ENCODE peak calls at places on chromosome 3, in seven cellular contexts. D is cerebellar cortex; H is effector memory CD4-positive, alpha-beta T cell; U is HEK293T; X is AG08396; O is stimulated activated naive B cell treated with anti-CD40 and anti-IgM and Interleukin-4, amounts not matched to agents 10 μg/mL and 1 μg/mL and 100 μg/mL, for 72 hours; S is T-helper 9 cell. G is an unnamed sample.

GRCh38 chr3:159271799-159272512 is 470.1 kb downstream of the MFSD1 start:
- DNase-seq in O (no peak), H (no peak), U (no peak), X (no peak), S (no peak), D (no peak), G (no peak)

GRCh38 chr3:52122491-52122890 is 31.7 kb downstream of the POC1A start:
- DNase-seq in X (no peak), H (no peak), S (no peak), D (no peak), O (no peak), U (no peak), G (no peak)

GRCh38 chr3:161893972-161894371 is 397.4 kb downstream of the OTOL1 start:
- DNase-seq in X (no peak), U (no peak), O (no peak), S (no peak), H (no peak), D (no peak), G (no peak)

GRCh38 chr3:33331414-33331813 is 54.2 kb downstream of the FBXL2 start:
- DNase-seq in X (peak; percentile 9), D (no peak), S (no peak), U (no peak), H (no peak), O (no peak), G (no peak)

GRCh38 chr3:149366031-149366430 is 11.4 kb downstream of the TM4SF1 start:
- DNase-seq in S (no peak), D (no peak), U (no peak), O (no peak), X (no peak), H (no peak), G (no peak)

GRCh38 chr3:143875566-143875965 is 27.3 kb upstream of the SLC9A9 start:
- DNase-seq in S (no peak), D (no peak), U (no peak), X (no peak), O (no peak), H (no peak), G (no peak)

GRCh38 chr3:67688231-67688630 is 33.8 kb upstream of the SUCLG2 start:
- DNase-seq in S (no peak), X (no peak), O (no peak), H (no peak), U (no peak), D (no peak), G (no peak)

GRCh38 chr3:115099115-115099884 is 47.8 kb downstream of the ZBTB20 start:
- DNase-seq in D (peak; percentile 54), O (no peak), S (no peak), H (no peak), U (no peak), X (no peak), G (no peak)

GRCh38 chr3:30639937-30640336 is 33.5 kb downstream of the TGFBR2 start:
- DNase-seq in H (no peak), X (no peak), S (no peak), D (no peak), O (peak; percentile 46), U (no peak), G (no peak)

GRCh38 chr3:172087198-172087597 is 47.8 kb downstream of the FNDC3B start:
- DNase-seq in U (no peak), X (no peak), D (no peak), H (no peak), S (no peak), O (no peak), G (no peak)

GRCh38 chr3:48426944-48427629 is 2.8 kb downstream of the PLXNB1 start:
- DNase-seq in H (no peak), D (no peak), O (no peak), U (no peak), S (no peak), X (peak; percentile 56), G (no peak)

GRCh38 chr3:158159714-158160113 is 49.8 kb downstream of the RSRC1 start:
- DNase-seq in D (no peak), S (no peak), X (no peak), O (no peak), H (no peak), U (no peak), G (no peak)

GRCh38 chr3:101963902-101964362 is 114.6 kb downstream of the NFKBIZ start:
- DNase-seq in U (no peak), D (no peak), H (no peak), S (no peak), X (peak; percentile 36), O (no peak), G (no peak)

GRCh38 chr3:6644070-6644929 is 216.6 kb upstream of the GRM7 start:
- DNase-seq in O (no peak), S (no peak), H (no peak), D (no peak), X (no peak), U (no peak), G (no peak)

GRCh38 chr3:55795296-55795695 is 308.2 kb upstream of the WNT5A start:
- DNase-seq in X (no peak), U (peak; percentile 31), S (no peak), O (no peak), D (no peak), H (no peak), G (no peak)

GRCh38 chr3:53255775-53256703 is at the start of gene TKT:
- DNase-seq in D (peak; percentile 78), S (peak; percentile 73), U (peak; percentile 98), O (peak; percentile 70), H (peak; percentile 65), X (peak; percentile 99), G (peak; percentile 75)

GRCh38 chr3:100047455-100048141 is 66.7 kb downstream of the FILIP1L start:
- DNase-seq in H (no peak), S (no peak), O (peak; percentile 52), X (peak; percentile 27), D (no peak), U (no peak), G (no peak)

GRCh38 chr3:184236636-184237035 is 7.3 kb downstream of the VWA5B2 start:
- DNase-seq in H (no peak), D (no peak), S (no peak), O (no peak), U (no peak), X (no peak), G (no peak)

GRCh38 chr3:8734137-8734878 is 706 bp downstream of the CAV3 start:
- DNase-seq in O (no peak), D (no peak), S (no peak), U (no peak), X (no peak), H (no peak), G (no peak)

G was measured in stimulated activated naive CD4-positive, alpha-beta T cell.